ENCODE peak calls at places on chromosomes 2 and 18, in seven cellular contexts. Y is lower lobe of right lung; I is PC-3; P is MM.1S; H is upper lobe of left lung; J is IMR-90; C is CD4-positive, alpha-beta T cell. E is an unnamed sample.
A peak's percentile ranks its signal among the peaks of the same experiment; 100 is the strongest.

GRCh38 chr18:40006553-40007073 is 1948.4 kb upstream of the PIK3C3 start:
- DNase-seq in Y (no peak), I (no peak), P (no peak), H (no peak), J (no peak), C (no peak), E (no peak)

GRCh38 chr2:26246818-26247217 is 2.1 kb downstream of the HADHB start:
- DNase-seq in Y (no peak), I (peak; percentile 44), P (no peak), H (no peak), J (peak; percentile 67), C (no peak), E (no peak)

GRCh38 chr2:186575856-186576255 is 14.0 kb upstream of the ITGAV start:
- DNase-seq in Y (no peak), I (no peak), P (no peak), H (no peak), J (peak; percentile 52), C (no peak), E (no peak)

GRCh38 chr2:76745605-76746004 is 776.6 kb downstream of the LRRTM4 start:
- DNase-seq in Y (no peak), I (no peak), P (no peak), H (no peak), J (no peak), C (no peak), E (no peak)

GRCh38 chr2:23367760-23368159 is 17.2 kb upstream of the KLHL29 start:
- DNase-seq in Y (no peak), I (peak; percentile 20), P (no peak), H (no peak), J (peak; percentile 66), C (no peak), E (no peak)

GRCh38 chr2:240392084-240392947 is 43.1 kb upstream of the GPC1 start:
- DNase-seq in Y (peak; percentile 41), I (no peak), P (no peak), H (no peak), J (no peak), C (no peak), E (no peak)

GRCh38 chr2:53575606-53576360 is 191.8 kb upstream of the CHAC2 start:
- DNase-seq in Y (no peak), I (no peak), P (no peak), H (no peak), J (peak; percentile 11), C (no peak), E (no peak)

GRCh38 chr2:64595397-64596160 is 58.1 kb downstream of the SERTAD2 start:
- DNase-seq in Y (no peak), I (peak; percentile 70), P (no peak), H (no peak), J (peak; percentile 17), C (no peak), E (no peak)

GRCh38 chr2:209102319-209102718 is 321.5 kb upstream of the MAP2 start:
- DNase-seq in Y (no peak), I (no peak), P (no peak), H (no peak), J (no peak), C (no peak), E (no peak)

GRCh38 chr18:28713026-28713425 is 536.1 kb upstream of the CDH2 start:
- DNase-seq in Y (no peak), I (no peak), P (no peak), H (no peak), J (no peak), C (no peak), E (no peak)

GRCh38 chr2:44528595-44528994 is 166.8 kb downstream of the CAMKMT start:
- DNase-seq in Y (no peak), I (peak; percentile 58), P (no peak), H (no peak), J (peak; percentile 81), C (no peak), E (no peak)

GRCh38 chr18:55861266-55861665 is 273.3 kb upstream of the TCF4 start:
- DNase-seq in Y (no peak), I (peak; percentile 69), P (no peak), H (no peak), J (peak; percentile 60), C (no peak), E (no peak)

GRCh38 chr2:240421396-240421795 is 14.1 kb upstream of the GPC1 start:
- DNase-seq in Y (no peak), I (no peak), P (no peak), H (no peak), J (no peak), C (no peak), E (no peak)

GRCh38 chr2:57720728-57721627 is 325.6 kb upstream of the VRK2 start:
- DNase-seq in Y (no peak), I (peak; percentile 76), P (peak; percentile 58), H (no peak), J (peak; percentile 52), C (no peak), E (no peak)

GRCh38 chr18:8469793-8470192 is 139.4 kb upstream of the RAB12 start:
- DNase-seq in Y (no peak), I (no peak), P (no peak), H (no peak), J (peak; percentile 42), C (no peak), E (no peak)

GRCh38 chr2:216624251-216624650 is 9.0 kb upstream of the IGFBP2 start:
- DNase-seq in Y (no peak), I (peak; percentile 75), P (no peak), H (no peak), J (no peak), C (no peak), E (no peak)

GRCh38 chr2:234193977-234194563 is 143.6 kb downstream of the SPP2 start:
- DNase-seq in Y (no peak), I (no peak), P (no peak), H (no peak), J (no peak), C (no peak), E (no peak)

GRCh38 chr2:234191819-234192407 is 141.4 kb downstream of the SPP2 start:
- DNase-seq in Y (no peak), I (peak; percentile 43), P (no peak), H (no peak), J (peak; percentile 6), C (no peak), E (no peak)

GRCh38 chr2:234189230-234189629 is 138.7 kb downstream of the SPP2 start:
- DNase-seq in Y (no peak), I (no peak), P (no peak), H (no peak), J (no peak), C (no peak), E (no peak)

GRCh38 chr2:234187646-234188174 is 137.2 kb downstream of the SPP2 start:
- DNase-seq in Y (no peak), I (no peak), P (no peak), H (no peak), J (no peak), C (no peak), E (no peak)

DNA sequence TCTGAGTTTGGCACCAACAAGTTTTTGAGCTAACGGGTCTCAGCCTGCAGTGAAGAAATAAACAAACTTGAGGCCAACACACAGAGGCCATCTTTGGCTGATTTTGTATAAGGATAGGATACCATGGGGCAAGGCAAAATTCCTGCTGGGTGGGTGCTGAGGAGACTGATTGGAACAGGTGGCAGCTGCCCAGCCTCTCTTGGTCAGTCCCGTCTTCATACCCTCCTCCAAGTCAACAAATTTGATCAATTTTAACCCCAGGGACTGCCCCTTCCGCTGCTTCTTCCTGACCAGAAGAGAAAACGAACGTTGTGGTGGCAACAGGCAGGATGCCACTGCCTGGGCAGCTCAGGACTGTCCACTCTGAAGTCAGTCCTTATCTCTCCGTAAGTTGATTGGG is 139.3 kb downstream of the SPP2 start:
- DNase-seq in Y (no peak), I (no peak), P (no peak), H (no peak), J (no peak), C (no peak), E (no peak)
- H3K27ac ChIP-seq in Y (no peak overlapping the region), I (no peak overlapping the region), P (no peak overlapping the region), H (no peak overlapping the region), J (no peak overlapping the region), C (no peak overlapping the region), E (no peak overlapping the region)

DNA sequence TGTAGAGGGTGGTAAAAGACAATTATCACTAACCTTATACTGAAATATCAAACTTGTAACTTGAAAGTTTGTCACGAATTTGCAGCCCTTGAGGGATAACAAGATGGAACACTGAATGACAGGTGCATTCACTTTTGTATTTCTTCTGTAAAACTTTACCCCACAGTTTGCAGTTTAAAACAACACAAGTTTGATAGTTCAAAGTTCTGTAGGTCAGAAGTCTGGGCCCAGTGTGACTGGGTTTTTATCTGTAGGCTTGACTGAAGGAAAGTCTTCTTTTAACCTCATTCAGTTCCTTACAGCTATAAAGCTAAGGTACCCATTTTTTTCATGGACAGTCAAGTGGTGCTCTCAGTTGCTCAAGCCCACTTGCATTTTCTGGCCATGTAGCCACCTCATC is 257.1 kb upstream of the NRXN1 start:
- DNase-seq in Y (no peak), I (no peak), P (no peak), H (no peak), J (no peak), C (no peak), E (no peak)
- H3K9me3 ChIP-seq in Y (no peaks in the 10 kb centered on the region), I (no peaks in the 10 kb centered on the region), P (no peaks in the 10 kb centered on the region), H (no peaks in the 10 kb centered on the region), J (no peaks in the 10 kb centered on the region), C (no peaks in the 10 kb centered on the region), E (no peaks in the 10 kb centered on the region)

DNA sequence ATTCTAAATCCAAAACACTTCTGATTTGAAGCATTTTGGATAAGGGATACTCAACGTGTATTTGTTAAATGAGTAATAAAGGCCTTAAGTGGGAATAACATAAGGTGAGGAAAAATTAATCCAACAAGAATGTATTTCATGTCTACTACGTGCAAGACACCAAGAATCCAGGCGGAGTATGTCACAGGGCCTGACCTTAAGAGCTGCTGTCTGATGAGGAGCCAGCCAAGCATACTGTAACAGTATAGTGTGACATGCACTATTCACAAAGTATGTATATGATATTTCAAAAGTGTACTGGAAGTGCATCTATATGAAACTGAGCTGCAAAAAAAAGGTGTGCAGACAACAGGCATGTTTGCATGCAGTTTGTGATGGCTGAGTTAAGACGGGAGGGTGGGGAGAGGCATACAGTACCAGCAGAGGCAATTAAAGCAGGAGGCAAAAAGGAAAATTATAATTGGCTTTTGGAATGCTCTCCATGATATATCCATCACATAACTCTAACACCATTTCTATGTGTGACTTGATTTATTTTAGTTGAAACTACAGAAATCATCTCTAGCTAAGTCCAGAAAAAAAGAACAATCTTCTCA is 18.2 kb downstream of the IWS1 start:
- DNase-seq in Y (no peak), I (no peak), P (no peak), H (no peak), J (peak; percentile 42), C (no peak), E (no peak)
- H3K27ac ChIP-seq in Y (no peak overlapping the region), I (peak overlapping the region; percentile 65), P (no peak overlapping the region), H (no peak overlapping the region), J (peak overlapping the region; percentile 77), C (no peak overlapping the region), E (no peak overlapping the region)

GRCh38 chr18:72539861-72540260 is 4.3 kb downstream of the CBLN2 start:
- DNase-seq in Y (no peak), I (no peak), P (no peak), H (no peak), J (no peak), C (no peak), E (no peak)

GRCh38 chr18:72543362-72544055 is 633 bp downstream of the CBLN2 start:
- DNase-seq in Y (no peak), I (no peak), P (peak; percentile 28), H (no peak), J (no peak), C (no peak), E (peak; percentile 55)

GRCh38 chr18:72544092-72544886 is at the start of gene CBLN2:
- DNase-seq in Y (peak; percentile 45), I (peak; percentile 75), P (peak; percentile 91), H (peak; percentile 37), J (peak; percentile 18), C (no peak), E (peak; percentile 76)

GRCh38 chr18:72541871-72542690 is 2.1 kb downstream of the CBLN2 start:
- DNase-seq in Y (no peak), I (no peak), P (peak; percentile 81), H (no peak), J (no peak), C (no peak), E (no peak)

GRCh38 chr18:72542993-72543361 is 1.2 kb downstream of the CBLN2 start:
- DNase-seq in Y (no peak), I (no peak), P (peak; percentile 48), H (no peak), J (no peak), C (no peak), E (no peak)
- H3K9me3 ChIP-seq in Y (no peaks in the 10 kb centered on the region), I (no peaks in the 10 kb centered on the region), P (no peaks in the 10 kb centered on the region), H (no peaks in the 10 kb centered on the region), J (peaks cover 1% of the 10 kb centered on the region), C (no peaks in the 10 kb centered on the region), E (no peaks in the 10 kb centered on the region)